ENCODE peak calls at places on chromosome 21, in ten cellular contexts. F is epithelial cell of prostate; D is body of pancreas; J is stimulated activated CD8-positive, alpha-beta memory T cell treated with anti-CD3 and anti-CD28 coated beads, Interleukin-7, amount 100 ng/mL, for 1 hour; H is renal cortical epithelial cell; I is Jurkat, Clone E6-1; L is stimulated activated CD4-positive, alpha-beta T cell treated with anti-CD3 and anti-CD28 coated beads, TNF-alpha, amount 100 ng/mL, for 24 hours; Z is hippocampal formation; P is neural crest cell; V is cardiac fibroblast. S is an unnamed sample.

GRCh38 chr21:39108291-39109162 is 74.7 kb downstream of the PSMG1 start:
- DNase-seq in I (no peak), Z (no peak), D (no peak), H (no peak), F (no peak), P (no peak), L (no peak), V (no peak), J (no peak), S (no peak)

GRCh38 chr21:34669149-34669879 is 520 bp downstream of the CLIC6 start:
- DNase-seq in H (no peak), P (peak), D (no peak), I (no peak), Z (no peak), J (no peak), V (no peak), F (no peak), L (no peak), S (no peak)

GRCh38 chr21:15301014-15301413 is 236.2 kb upstream of the NRIP1 start:
- DNase-seq in P (no peak), L (no peak), F (peak), H (peak), Z (no peak), D (no peak), V (no peak), I (peak), J (no peak), S (peak)

GRCh38 chr21:46024983-46025860 is 43.7 kb downstream of the COL6A1 start:
- DNase-seq in L (no peak), H (peak), Z (no peak), F (no peak), D (no peak), V (peak), J (no peak), I (no peak), P (no peak), S (no peak)

GRCh38 chr21:33300701-33301631 is 23.8 kb upstream of the IFNAR1 start:
- DNase-seq in V (peak), Z (peak), J (no peak), H (no peak), F (no peak), D (no peak), P (no peak), L (no peak), I (no peak), S (peak)

GRCh38 chr21:25039461-25040380 is 567.6 kb downstream of the MRPL39 start:
- DNase-seq in Z (no peak), I (no peak), J (no peak), H (peak), P (no peak), V (no peak), L (no peak), F (no peak), D (no peak), S (no peak)

GRCh38 chr21:33069243-33069642 is 698 bp upstream of the OLIG1 start:
- DNase-seq in Z (no peak), L (no peak), J (no peak), V (no peak), I (no peak), D (no peak), F (no peak), P (no peak), H (no peak), S (no peak)

GRCh38 chr21:33801424-33802405 is 113.9 kb downstream of the ATP5PO start:
- DNase-seq in I (peak), L (no peak), V (no peak), Z (no peak), D (peak), H (peak), F (peak), J (no peak), P (no peak), S (peak)

GRCh38 chr21:36917487-36918158 is 48.8 kb downstream of the HLCS start:
- DNase-seq in J (no peak), Z (peak), V (peak), P (no peak), L (no peak), D (peak), H (peak), I (no peak), F (no peak), S (no peak)

GRCh38 chr21:39593522-39593921 is 19.2 kb upstream of the B3GALT5 start:
- DNase-seq in F (no peak), Z (no peak), D (no peak), H (peak), I (no peak), J (no peak), P (no peak), V (no peak), L (no peak), S (no peak)

GRCh38 chr21:30623362-30623761 is 2.9 kb downstream of the KRTAP20-4 start:
- DNase-seq in V (no peak), Z (no peak), L (no peak), H (no peak), P (no peak), I (no peak), J (no peak), D (no peak), F (no peak), S (no peak)

GRCh38 chr21:45447821-45448220 is 42.9 kb downstream of the COL18A1 start:
- DNase-seq in I (no peak), J (no peak), F (peak), D (no peak), L (no peak), V (no peak), H (peak), Z (no peak), P (no peak), S (no peak)

GRCh38 chr21:34640858-34641257 is 25.9 kb upstream of the RCAN1 start:
- DNase-seq in Z (no peak), L (no peak), F (no peak), D (no peak), P (no peak), I (no peak), V (peak), J (no peak), H (peak), S (peak)

GRCh38 chr21:34221331-34222030 is 142.3 kb upstream of the KCNE2 start:
- DNase-seq in Z (no peak), P (no peak), J (no peak), L (no peak), H (no peak), F (no peak), I (no peak), V (peak), D (no peak), S (no peak)

S was measured in DND-41.